ENCODE peak calls at places on chromosomes 11 and 22, in eight cellular contexts. One of them, this sample, is unnamed.

GRCh38 chr11:27233654-27234042 is 129.4 kb downstream of the CCDC34 start:
- DNase-seq in C1 segment of cervical spinal cord: no peak
- DNase-seq in esophagus squamous epithelium: no peak
- DNase-seq in HS-27A: no peak
- DNase-seq in breast epithelium: no peak
- DNase-seq in stromal cell of bone marrow: no peak
- DNase-seq in progenitor cell of endocrine pancreas: no peak
- DNase-seq in AG10803: peak; percentile 55
- DNase-seq in this sample: no peak

GRCh38 chr22:45709004-45709739 is 37.5 kb downstream of the ATXN10 start:
- DNase-seq in C1 segment of cervical spinal cord: no peak
- DNase-seq in breast epithelium: no peak
- DNase-seq in stromal cell of bone marrow: peak; percentile 65
- DNase-seq in esophagus squamous epithelium: no peak
- DNase-seq in progenitor cell of endocrine pancreas: no peak
- DNase-seq in HS-27A: no peak
- DNase-seq in AG10803: peak; percentile 89
- DNase-seq in this sample: no peak

GRCh38 chr22:27217154-27217553 is 559.8 kb downstream of the MIAT start:
- DNase-seq in progenitor cell of endocrine pancreas: no peak
- DNase-seq in breast epithelium: no peak
- DNase-seq in esophagus squamous epithelium: no peak
- DNase-seq in HS-27A: no peak
- DNase-seq in AG10803: no peak
- DNase-seq in C1 segment of cervical spinal cord: no peak
- DNase-seq in stromal cell of bone marrow: no peak
- DNase-seq in this sample: no peak

GRCh38 chr22:37609240-37610152 is 862 bp downstream of the GGA1 start:
- DNase-seq in progenitor cell of endocrine pancreas: no peak
- DNase-seq in breast epithelium: no peak
- DNase-seq in HS-27A: no peak
- DNase-seq in stromal cell of bone marrow: no peak
- DNase-seq in esophagus squamous epithelium: no peak
- DNase-seq in AG10803: no peak
- DNase-seq in C1 segment of cervical spinal cord: no peak
- DNase-seq in this sample: peak; percentile 61

GRCh38 chr11:31150841-31151240 is 218.7 kb downstream of the DCDC1 start:
- DNase-seq in breast epithelium: no peak
- DNase-seq in esophagus squamous epithelium: no peak
- DNase-seq in progenitor cell of endocrine pancreas: no peak
- DNase-seq in stromal cell of bone marrow: no peak
- DNase-seq in AG10803: no peak
- DNase-seq in C1 segment of cervical spinal cord: no peak
- DNase-seq in HS-27A: no peak
- DNase-seq in this sample: no peak

GRCh38 chr22:23182289-23183106 is 2.2 kb downstream of the BCR start:
- DNase-seq in breast epithelium: no peak
- DNase-seq in HS-27A: no peak
- DNase-seq in AG10803: no peak
- DNase-seq in progenitor cell of endocrine pancreas: no peak
- DNase-seq in stromal cell of bone marrow: no peak
- DNase-seq in esophagus squamous epithelium: no peak
- DNase-seq in C1 segment of cervical spinal cord: no peak
- DNase-seq in this sample: no peak

GRCh38 chr11:86476109-86476861 is 101.6 kb downstream of the CCDC81 start:
- DNase-seq in stromal cell of bone marrow: no peak
- DNase-seq in AG10803: no peak
- DNase-seq in HS-27A: no peak
- DNase-seq in breast epithelium: no peak
- DNase-seq in esophagus squamous epithelium: no peak
- DNase-seq in C1 segment of cervical spinal cord: no peak
- DNase-seq in progenitor cell of endocrine pancreas: no peak
- DNase-seq in this sample: peak; percentile 84

GRCh38 chr11:111520565-111520964 is 6.0 kb downstream of the HOATZ start:
- DNase-seq in AG10803: peak; percentile 64
- DNase-seq in HS-27A: peak; percentile 45
- DNase-seq in progenitor cell of endocrine pancreas: no peak
- DNase-seq in C1 segment of cervical spinal cord: no peak
- DNase-seq in esophagus squamous epithelium: no peak
- DNase-seq in breast epithelium: no peak
- DNase-seq in stromal cell of bone marrow: no peak
- DNase-seq in this sample: no peak

GRCh38 chr22:45344339-45344738 is 34.6 kb downstream of the FAM118A start:
- DNase-seq in progenitor cell of endocrine pancreas: no peak
- DNase-seq in breast epithelium: no peak
- DNase-seq in AG10803: no peak
- DNase-seq in stromal cell of bone marrow: no peak
- DNase-seq in HS-27A: no peak
- DNase-seq in C1 segment of cervical spinal cord: no peak
- DNase-seq in esophagus squamous epithelium: no peak
- DNase-seq in this sample: peak; percentile 30

GRCh38 chr11:66313321-66314185 is 3.3 kb downstream of the CD248 start:
- DNase-seq in HS-27A: no peak
- DNase-seq in progenitor cell of endocrine pancreas: no peak
- DNase-seq in breast epithelium: no peak
- DNase-seq in AG10803: peak; percentile 53
- DNase-seq in C1 segment of cervical spinal cord: no peak
- DNase-seq in stromal cell of bone marrow: no peak
- DNase-seq in esophagus squamous epithelium: no peak
- DNase-seq in this sample: no peak

GRCh38 chr22:45948081-45948648 is 28.8 kb downstream of the WNT7B start:
- DNase-seq in breast epithelium: no peak
- DNase-seq in progenitor cell of endocrine pancreas: no peak
- DNase-seq in esophagus squamous epithelium: no peak
- DNase-seq in stromal cell of bone marrow: no peak
- DNase-seq in AG10803: no peak
- DNase-seq in HS-27A: no peak
- DNase-seq in C1 segment of cervical spinal cord: no peak
- DNase-seq in this sample: no peak

GRCh38 chr22:45217345-45217744 is 23.3 kb downstream of the KIAA0930 start:
- DNase-seq in HS-27A: no peak
- DNase-seq in esophagus squamous epithelium: no peak
- DNase-seq in progenitor cell of endocrine pancreas: no peak
- DNase-seq in breast epithelium: no peak
- DNase-seq in C1 segment of cervical spinal cord: no peak
- DNase-seq in AG10803: no peak
- DNase-seq in stromal cell of bone marrow: no peak
- DNase-seq in this sample: no peak

GRCh38 chr11:48116843-48117242 is 99.8 kb upstream of the OR4B1 start:
- DNase-seq in breast epithelium: no peak
- DNase-seq in C1 segment of cervical spinal cord: no peak
- DNase-seq in progenitor cell of endocrine pancreas: no peak
- DNase-seq in esophagus squamous epithelium: no peak
- DNase-seq in HS-27A: no peak
- DNase-seq in stromal cell of bone marrow: no peak
- DNase-seq in AG10803: no peak
- DNase-seq in this sample: no peak

GRCh38 chr11:116230453-116230852 is 542.3 kb downstream of the BUD13 start:
- DNase-seq in breast epithelium: no peak
- DNase-seq in C1 segment of cervical spinal cord: no peak
- DNase-seq in esophagus squamous epithelium: no peak
- DNase-seq in HS-27A: no peak
- DNase-seq in AG10803: no peak
- DNase-seq in stromal cell of bone marrow: no peak
- DNase-seq in progenitor cell of endocrine pancreas: no peak
- DNase-seq in this sample: no peak

GRCh38 chr11:100635194-100635593 is 51.9 kb upstream of the ARHGAP42 start:
- DNase-seq in progenitor cell of endocrine pancreas: no peak
- DNase-seq in stromal cell of bone marrow: no peak
- DNase-seq in C1 segment of cervical spinal cord: no peak
- DNase-seq in breast epithelium: no peak
- DNase-seq in AG10803: no peak
- DNase-seq in esophagus squamous epithelium: no peak
- DNase-seq in HS-27A: no peak
- DNase-seq in this sample: no peak

GRCh38 chr22:39268645-39269044 is 23.9 kb upstream of the PDGFB start:
- DNase-seq in C1 segment of cervical spinal cord: no peak
- DNase-seq in esophagus squamous epithelium: no peak
- DNase-seq in stromal cell of bone marrow: no peak
- DNase-seq in HS-27A: no peak
- DNase-seq in breast epithelium: no peak
- DNase-seq in progenitor cell of endocrine pancreas: no peak
- DNase-seq in AG10803: no peak
- DNase-seq in this sample: no peak

GRCh38 chr11:85951428-85952107 is 96.4 kb downstream of the CCDC83 start:
- DNase-seq in esophagus squamous epithelium: no peak
- DNase-seq in stromal cell of bone marrow: no peak
- DNase-seq in HS-27A: no peak
- DNase-seq in breast epithelium: no peak
- DNase-seq in C1 segment of cervical spinal cord: no peak
- DNase-seq in AG10803: no peak
- DNase-seq in progenitor cell of endocrine pancreas: no peak
- DNase-seq in this sample: no peak

GRCh38 chr22:17638432-17639237 is at the start of gene BCL2L13:
- DNase-seq in esophagus squamous epithelium: peak; percentile 61
- DNase-seq in progenitor cell of endocrine pancreas: peak; percentile 77
- DNase-seq in breast epithelium: peak; percentile 88
- DNase-seq in C1 segment of cervical spinal cord: peak; percentile 84
- DNase-seq in HS-27A: peak; percentile 79
- DNase-seq in stromal cell of bone marrow: peak; percentile 76
- DNase-seq in AG10803: peak; percentile 81
- DNase-seq in this sample: peak; percentile 95

GRCh38 chr22:47034076-47034808 is 271.8 kb downstream of the TBC1D22A start:
- DNase-seq in HS-27A: no peak
- DNase-seq in C1 segment of cervical spinal cord: no peak
- DNase-seq in breast epithelium: no peak
- DNase-seq in esophagus squamous epithelium: no peak
- DNase-seq in progenitor cell of endocrine pancreas: no peak
- DNase-seq in AG10803: no peak
- DNase-seq in stromal cell of bone marrow: no peak
- DNase-seq in this sample: no peak

GRCh38 chr11:120622189-120622912 is 110.8 kb downstream of the GRIK4 start:
- DNase-seq in AG10803: peak; percentile 12
- DNase-seq in stromal cell of bone marrow: no peak
- DNase-seq in progenitor cell of endocrine pancreas: no peak
- DNase-seq in C1 segment of cervical spinal cord: no peak
- DNase-seq in esophagus squamous epithelium: no peak
- DNase-seq in breast epithelium: no peak
- DNase-seq in HS-27A: no peak
- DNase-seq in this sample: no peak

GRCh38 chr22:45302047-45302446 is 7.7 kb upstream of the FAM118A start:
- DNase-seq in breast epithelium: no peak
- DNase-seq in stromal cell of bone marrow: peak; percentile 88
- DNase-seq in esophagus squamous epithelium: no peak
- DNase-seq in AG10803: peak; percentile 87
- DNase-seq in C1 segment of cervical spinal cord: no peak
- DNase-seq in HS-27A: peak; percentile 8
- DNase-seq in progenitor cell of endocrine pancreas: no peak
- DNase-seq in this sample: no peak

GRCh38 chr11:89436071-89436470 is 55.1 kb downstream of the NOX4 start:
- DNase-seq in HS-27A: no peak
- DNase-seq in C1 segment of cervical spinal cord: no peak
- DNase-seq in progenitor cell of endocrine pancreas: no peak
- DNase-seq in esophagus squamous epithelium: no peak
- DNase-seq in breast epithelium: no peak
- DNase-seq in stromal cell of bone marrow: no peak
- DNase-seq in AG10803: peak; percentile 65
- DNase-seq in this sample: no peak

GRCh38 chr11:116658876-116659535 is 113.8 kb downstream of the BUD13 start:
- DNase-seq in HS-27A: no peak
- DNase-seq in esophagus squamous epithelium: no peak
- DNase-seq in progenitor cell of endocrine pancreas: no peak
- DNase-seq in AG10803: no peak
- DNase-seq in C1 segment of cervical spinal cord: no peak
- DNase-seq in stromal cell of bone marrow: no peak
- DNase-seq in breast epithelium: no peak
- DNase-seq in this sample: no peak

GRCh38 chr11:85627332-85627997 is at the start of gene DLG2:
- DNase-seq in HS-27A: no peak
- DNase-seq in stromal cell of bone marrow: peak; percentile 38
- DNase-seq in C1 segment of cervical spinal cord: peak; percentile 51
- DNase-seq in esophagus squamous epithelium: no peak
- DNase-seq in AG10803: peak; percentile 48
- DNase-seq in progenitor cell of endocrine pancreas: no peak
- DNase-seq in breast epithelium: no peak
- DNase-seq in this sample: peak; percentile 30

GRCh38 chr22:27278986-27279385 is 522.6 kb downstream of the MN1 start:
- DNase-seq in HS-27A: no peak
- DNase-seq in progenitor cell of endocrine pancreas: no peak
- DNase-seq in C1 segment of cervical spinal cord: no peak
- DNase-seq in esophagus squamous epithelium: no peak
- DNase-seq in stromal cell of bone marrow: no peak
- DNase-seq in AG10803: peak; percentile 19
- DNase-seq in breast epithelium: peak; percentile 62
- DNase-seq in this sample: no peak

GRCh38 chr11:118155781-118156530 is 3.3 kb upstream of the SCN4B start:
- DNase-seq in esophagus squamous epithelium: no peak
- DNase-seq in breast epithelium: no peak
- DNase-seq in stromal cell of bone marrow: no peak
- DNase-seq in C1 segment of cervical spinal cord: no peak
- DNase-seq in HS-27A: no peak
- DNase-seq in progenitor cell of endocrine pancreas: no peak
- DNase-seq in AG10803: no peak
- DNase-seq in this sample: no peak

GRCh38 chr11:118915941-118916841 is 9.5 kb downstream of the BCL9L start:
- DNase-seq in AG10803: no peak
- DNase-seq in C1 segment of cervical spinal cord: no peak
- DNase-seq in stromal cell of bone marrow: no peak
- DNase-seq in HS-27A: no peak
- DNase-seq in esophagus squamous epithelium: no peak
- DNase-seq in breast epithelium: no peak
- DNase-seq in progenitor cell of endocrine pancreas: no peak
- DNase-seq in this sample: no peak

GRCh38 chr11:44083906-44084305 is 11.6 kb upstream of the EXT2 start:
- DNase-seq in breast epithelium: no peak
- DNase-seq in progenitor cell of endocrine pancreas: no peak
- DNase-seq in HS-27A: no peak
- DNase-seq in stromal cell of bone marrow: no peak
- DNase-seq in AG10803: no peak
- DNase-seq in C1 segment of cervical spinal cord: no peak
- DNase-seq in esophagus squamous epithelium: no peak
- DNase-seq in this sample: no peak

GRCh38 chr11:6771926-6772898 is at the start of gene OR2AG2:
- DNase-seq in AG10803: no peak
- DNase-seq in esophagus squamous epithelium: no peak
- DNase-seq in progenitor cell of endocrine pancreas: no peak
- DNase-seq in C1 segment of cervical spinal cord: no peak
- DNase-seq in breast epithelium: no peak
- DNase-seq in stromal cell of bone marrow: no peak
- DNase-seq in HS-27A: no peak
- DNase-seq in this sample: peak; percentile 17

GRCh38 chr22:44180706-44181032 is at the start of gene PARVG:
- DNase-seq in progenitor cell of endocrine pancreas: no peak
- DNase-seq in C1 segment of cervical spinal cord: no peak
- DNase-seq in breast epithelium: no peak
- DNase-seq in HS-27A: no peak
- DNase-seq in AG10803: no peak
- DNase-seq in stromal cell of bone marrow: no peak
- DNase-seq in esophagus squamous epithelium: no peak
- DNase-seq in this sample: peak; percentile 22

GRCh38 chr22:26333088-26333800 is 95.8 kb upstream of the ASPHD2 start:
- DNase-seq in HS-27A: no peak
- DNase-seq in breast epithelium: no peak
- DNase-seq in stromal cell of bone marrow: no peak
- DNase-seq in C1 segment of cervical spinal cord: no peak
- DNase-seq in esophagus squamous epithelium: no peak
- DNase-seq in AG10803: no peak
- DNase-seq in progenitor cell of endocrine pancreas: no peak
- DNase-seq in this sample: no peak

GRCh38 chr11:68989936-68990606 is 9.3 kb upstream of the MRGPRD start:
- DNase-seq in HS-27A: no peak
- DNase-seq in stromal cell of bone marrow: no peak
- DNase-seq in esophagus squamous epithelium: no peak
- DNase-seq in progenitor cell of endocrine pancreas: peak; percentile 5
- DNase-seq in breast epithelium: no peak
- DNase-seq in C1 segment of cervical spinal cord: no peak
- DNase-seq in AG10803: no peak
- DNase-seq in this sample: peak; percentile 4

GRCh38 chr11:60370811-60371297 is 7.5 kb upstream of the MS4A7 start:
- DNase-seq in progenitor cell of endocrine pancreas: no peak
- DNase-seq in stromal cell of bone marrow: no peak
- DNase-seq in C1 segment of cervical spinal cord: no peak
- DNase-seq in AG10803: no peak
- DNase-seq in HS-27A: no peak
- DNase-seq in esophagus squamous epithelium: no peak
- DNase-seq in breast epithelium: no peak
- DNase-seq in this sample: no peak

GRCh38 chr22:40107244-40107643 is 70.5 kb upstream of the TNRC6B start:
- DNase-seq in stromal cell of bone marrow: no peak
- DNase-seq in progenitor cell of endocrine pancreas: no peak
- DNase-seq in esophagus squamous epithelium: no peak
- DNase-seq in breast epithelium: no peak
- DNase-seq in HS-27A: no peak
- DNase-seq in C1 segment of cervical spinal cord: no peak
- DNase-seq in AG10803: no peak
- DNase-seq in this sample: no peak

This sample was measured in testis.